ENCODE peak calls at places on chromosomes 11 and 22, in five cellular contexts. A is activated T-cell treated with anti-CD3 and anti-CD28 coated beads, Interleukin-2, amount 50 U/mL, for 48 hours; O is Calu3; Q is iris pigment epithelial cell; H is brain microvascular endothelial cell. T is an unnamed sample.

GRCh38 chr22:40498454-40499186 is 128.2 kb downstream of the SGSM3 start:
- DNase-seq in A (no peak), O (peak; percentile 67), Q (peak; percentile 96), H (peak; percentile 94), T (no peak)

GRCh38 chr11:1827095-1827797 is 7.5 kb upstream of the SYT8 start:
- DNase-seq in A (no peak), O (peak; percentile 93), Q (peak; percentile 43), H (peak; percentile 66), T (no peak)

GRCh38 chr22:19708323-19709011 is 5.8 kb upstream of the SEPTIN5 start:
- DNase-seq in A (no peak), O (no peak), Q (no peak), H (no peak), T (no peak)

GRCh38 chr11:123251656-123252344 is 56.8 kb upstream of the CLMP start:
- DNase-seq in A (no peak), O (no peak), Q (peak; percentile 44), H (no peak), T (no peak)

GRCh38 chr11:1917523-1918435 is 1.7 kb upstream of the TNNT3 start:
- DNase-seq in A (no peak), O (no peak), Q (no peak), H (no peak), T (no peak)

GRCh38 chr11:93504110-93505095 is 38.8 kb downstream of the SMCO4 start:
- DNase-seq in A (no peak), O (no peak), Q (no peak), H (no peak), T (no peak)

GRCh38 chr22:17706451-17706900 is 67.8 kb downstream of the BID start:
- DNase-seq in A (peak; percentile 52), O (peak; percentile 69), Q (peak; percentile 99), H (peak; percentile 95), T (no peak)

GRCh38 chr11:70796601-70797000 is 398.3 kb downstream of the CTTN start:
- DNase-seq in A (no peak), O (no peak), Q (no peak), H (no peak), T (no peak)

GRCh38 chr11:72141066-72141465 is 5.5 kb downstream of the FOLR3 start:
- DNase-seq in A (peak; percentile 46), O (no peak), Q (peak; percentile 94), H (peak; percentile 83), T (no peak)

GRCh38 chr22:30266445-30267381 is at the start of gene OSM:
- DNase-seq in A (peak; percentile 85), O (no peak), Q (no peak), H (no peak), T (peak; percentile 70)

GRCh38 chr22:29202231-29203192 is 3.2 kb upstream of the EMID1 start:
- DNase-seq in A (peak; percentile 77), O (peak; percentile 28), Q (peak; percentile 75), H (peak; percentile 45), T (peak; percentile 61)

GRCh38 chr11:113387605-113388211 is at the start of gene ANKK1:
- DNase-seq in A (no peak), O (peak; percentile 31), Q (no peak), H (no peak), T (no peak)

T was measured in NK-92 treated with Interleukin-12 subunit alpha and Interleukin-12 subunit beta, amount 100 ng/mL, for 24 hours.